ENCODE peak calls at places on chromosomes 12 and 14, in seven cellular contexts. H is body of pancreas; K is CD8-positive, alpha-beta T cell; R is NB4; X is Calu3; P is progenitor cell of endocrine pancreas; T is GM12865. I is an unnamed sample.

GRCh38 chr14:96383445-96383844 is 8.5 kb upstream of the AK7 start:
- DNase-seq in H (no peak), T (no peak), R (no peak), P (no peak), X (no peak), K (no peak), I (no peak)

GRCh38 chr14:78156196-78156595 is 14.0 kb upstream of the NRXN3 start:
- DNase-seq in H (no peak), X (no peak), K (no peak), R (no peak), T (no peak), P (no peak), I (no peak)

GRCh38 chr12:46084666-46085631 is 94.6 kb upstream of the SCAF11 start:
- DNase-seq in K (no peak), T (no peak), R (no peak), H (no peak), X (no peak), P (no peak), I (no peak)

GRCh38 chr14:85439696-85440328 is 90.1 kb upstream of the FLRT2 start:
- DNase-seq in K (no peak), R (no peak), X (no peak), H (no peak), T (no peak), P (no peak), I (no peak)

GRCh38 chr12:78732481-78732880 is 132.1 kb upstream of the SYT1 start:
- DNase-seq in T (no peak), K (no peak), X (no peak), P (no peak), H (no peak), R (no peak), I (no peak)

GRCh38 chr12:5148880-5149279 is 105.2 kb downstream of the KCNA5 start:
- DNase-seq in R (no peak), X (no peak), H (no peak), T (no peak), P (no peak), K (no peak), I (no peak)

GRCh38 chr14:100590726-100591452 is 3.7 kb upstream of the BEGAIN start:
- DNase-seq in X (no peak), R (no peak), P (no peak), H (no peak), T (no peak), K (no peak), I (no peak)

GRCh38 chr14:61719344-61720301 is 24.3 kb downstream of the HIF1A start:
- DNase-seq in K (no peak), T (peak; percentile 34), X (no peak), H (no peak), P (no peak), R (no peak), I (no peak)

GRCh38 chr12:117742721-117743120 is 226.1 kb downstream of the KSR2 start:
- DNase-seq in R (no peak), K (no peak), T (no peak), H (no peak), X (no peak), P (no peak), I (no peak)

DNA sequence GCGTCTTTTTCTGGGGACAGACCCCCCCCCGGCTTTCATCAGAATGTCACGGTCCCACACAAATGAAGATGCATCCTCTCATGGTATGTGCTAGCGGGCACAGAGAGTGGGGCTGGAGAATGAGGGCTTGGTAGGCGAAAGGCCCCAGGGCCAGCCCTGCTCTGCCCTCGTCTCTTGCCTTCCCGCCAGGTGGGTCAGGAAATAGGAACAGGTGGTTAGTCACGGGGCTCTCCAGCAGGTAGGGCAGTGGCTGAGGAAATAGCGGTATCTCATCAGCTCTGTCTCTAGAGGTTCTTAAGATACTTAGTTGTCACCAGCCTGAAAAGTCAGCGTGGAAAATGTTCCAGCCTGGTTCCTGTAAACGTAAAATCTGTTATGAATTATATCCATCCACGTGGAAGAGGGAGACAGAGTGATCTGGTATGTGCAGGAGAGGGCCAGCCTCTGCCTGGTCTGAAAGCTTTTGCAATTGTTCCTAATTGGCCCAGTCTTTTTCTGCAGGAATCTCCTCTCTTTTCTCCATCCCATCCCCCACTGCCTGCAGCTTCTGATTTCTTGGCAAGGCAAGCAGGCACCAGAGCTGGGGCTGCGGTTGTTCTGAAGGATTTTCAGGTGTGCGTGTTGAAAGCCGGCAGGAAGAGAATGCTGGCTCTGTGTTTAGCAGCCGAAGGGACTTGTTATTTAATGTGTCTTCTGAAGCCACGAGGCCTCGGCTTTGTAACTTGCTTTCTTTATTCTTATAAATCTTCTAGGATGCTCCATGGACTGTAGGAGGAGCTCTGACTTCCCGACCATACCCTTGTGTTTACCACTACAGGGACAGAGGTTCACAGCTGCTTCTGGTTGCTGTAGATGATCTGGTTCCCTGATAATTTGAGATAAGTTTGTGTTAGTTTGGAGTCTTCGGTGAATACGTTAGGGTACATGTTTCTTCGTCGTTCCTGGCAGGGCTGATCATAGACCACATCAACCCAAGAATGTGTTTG is 131.1 kb downstream of the CACNA1C start:
- DNase-seq in K (no peak), H (no peak), R (peak; percentile 30), X (no peak), P (no peak), T (no peak), I (peak; percentile 18)
- TF ChIP-seq CTCF in K (no peak), H (no peak), R (peak; percentile 7), X (no peak), P (peak; percentile 10), T (no peak), I (no peak)

GRCh38 chr14:38605193-38606114 is 349.6 kb upstream of the CLEC14A start:
- DNase-seq in X (no peak), T (no peak), R (peak; percentile 2), K (no peak), H (no peak), P (no peak), I (no peak)
- TF ChIP-seq CTCF in X (no peak), T (no peak), R (no peak), K (no peak), H (no peak), P (peak; percentile 40), I (no peak)

DNA sequence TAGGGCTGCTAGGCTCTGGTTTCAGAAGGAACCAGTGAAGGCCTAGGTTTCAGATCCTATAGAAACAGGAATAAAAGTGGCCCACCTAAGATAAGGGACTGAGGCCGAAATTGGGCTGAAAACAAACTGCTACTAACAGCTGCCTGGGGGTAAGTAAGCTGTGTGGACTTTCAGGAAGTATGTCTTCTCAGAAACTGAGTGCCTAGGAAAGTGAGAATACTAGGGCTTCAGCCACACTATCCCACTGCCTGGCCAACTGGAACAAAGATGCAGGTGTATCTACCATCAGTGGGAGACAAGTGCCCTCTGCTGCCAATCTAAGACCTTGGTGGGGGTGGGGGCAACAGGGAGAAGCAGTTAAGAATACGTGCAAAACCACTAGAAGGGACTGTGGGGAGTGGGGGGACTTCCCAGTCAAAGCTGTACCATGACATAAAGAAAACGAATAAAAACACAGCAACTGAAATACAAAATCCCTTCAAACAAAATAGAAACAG is 82.5 kb downstream of the MED13L start:
- DNase-seq in T (peak; percentile 94), H (no peak), K (peak; percentile 7), R (peak; percentile 38), X (no peak), P (no peak), I (no peak)
- TF ChIP-seq CTCF in T (no peak), H (no peak), K (no peak), R (no peak), X (no peak), P (no peak), I (no peak)

DNA sequence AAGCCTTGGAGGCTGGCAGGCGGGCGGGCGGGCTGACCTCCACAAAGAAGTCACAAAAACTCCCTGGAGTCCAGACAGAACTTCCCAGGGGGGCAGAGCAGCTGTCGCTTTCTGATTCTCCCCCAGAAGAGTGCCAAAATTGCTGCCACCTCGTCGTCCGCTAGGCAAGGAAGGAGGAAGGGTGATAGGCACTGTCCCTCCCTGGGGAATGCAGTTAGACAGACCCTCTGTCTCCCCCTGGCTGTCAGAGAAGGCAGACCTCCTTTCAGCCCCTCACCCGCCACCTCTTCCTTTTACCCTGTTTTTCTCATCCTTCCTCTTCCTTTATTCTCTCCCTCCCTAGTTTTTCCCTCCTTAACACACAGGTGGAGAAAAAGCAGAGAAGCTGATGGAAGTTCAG is 18.7 kb downstream of the GRIN2B start:
- DNase-seq in K (no peak), R (peak; percentile 51), T (peak; percentile 24), X (peak; percentile 42), P (no peak), H (peak; percentile 22), I (no peak)
- TF ChIP-seq CTCF in K (no peak), R (peak; percentile 70), T (peak; percentile 48), X (peak; percentile 38), P (peak; percentile 66), H (no peak), I (no peak)

I was measured in thyroid gland.